ENCODE peak calls at places on chromosomes 4 and X, in six cellular contexts. S is Calu3, V is GM18507, R is germinal center, D is fibroblast of mammary gland, A is smooth muscle cell of the brain vasculature. I is an unnamed sample.
A peak's percentile ranks its signal among the peaks of the same experiment; 100 is the strongest.

GRCh38 chr4:184745747-184746531 is 12.0 kb upstream of the CENPU start:
- DNase-seq in S (peak; percentile 76), V (peak; percentile 62), R (peak; percentile 81), D (peak; percentile 85), A (peak; percentile 61), I (peak; percentile 44)

GRCh38 chrX:150544222-150544787 is 24.1 kb upstream of the MTM1 start:
- DNase-seq in S (peak; percentile 13), V (no peak), R (peak; percentile 8), D (no peak), A (no peak), I (no peak)

GRCh38 chr4:8739820-8740665 is 131.6 kb downstream of the HMX1 start:
- DNase-seq in S (no peak), V (no peak), R (no peak), D (no peak), A (no peak), I (no peak)

GRCh38 chrX:13387656-13388421 is 68.0 kb upstream of the ATXN3L start:
- DNase-seq in S (no peak), V (no peak), R (no peak), D (peak; percentile 62), A (no peak), I (no peak)

GRCh38 chrX:47366051-47366722 is 4.2 kb upstream of the ZNF157 start:
- DNase-seq in S (no peak), V (peak; percentile 38), R (peak; percentile 73), D (peak; percentile 73), A (peak; percentile 33), I (no peak)

GRCh38 chr4:26238426-26238781 is 82.4 kb upstream of the RBPJ start:
- DNase-seq in S (no peak), V (no peak), R (no peak), D (peak; percentile 18), A (no peak), I (no peak)

GRCh38 chr4:60780874-60781273 is 419.3 kb upstream of the ADGRL3 start:
- DNase-seq in S (no peak), V (no peak), R (no peak), D (no peak), A (no peak), I (no peak)

GRCh38 chr4:22389240-22389871 is 126.5 kb downstream of the ADGRA3 start:
- DNase-seq in S (peak; percentile 38), V (no peak), R (peak; percentile 18), D (peak; percentile 86), A (peak; percentile 40), I (peak; percentile 49)

GRCh38 chrX:110012818-110013484 is 10.0 kb downstream of the TMEM164 start:
- DNase-seq in S (peak; percentile 35), V (no peak), R (no peak), D (no peak), A (no peak), I (peak; percentile 58)

GRCh38 chr4:149964001-149964400 is 114.2 kb upstream of the DCLK2 start:
- DNase-seq in S (no peak), V (no peak), R (no peak), D (no peak), A (no peak), I (no peak)

GRCh38 chr4:144338148-144338547 is 197.6 kb upstream of the GYPA start:
- DNase-seq in S (no peak), V (no peak), R (no peak), D (no peak), A (no peak), I (no peak)

GRCh38 chr4:137283737-137284136 is 248.6 kb downstream of the PCDH18 start:
- DNase-seq in S (no peak), V (no peak), R (no peak), D (peak; percentile 57), A (no peak), I (no peak)

GRCh38 chr4:112213091-112213490 is 18.5 kb upstream of the AP1AR start:
- DNase-seq in S (no peak), V (no peak), R (no peak), D (peak; percentile 41), A (no peak), I (no peak)

GRCh38 chr4:153222162-153222789 is 18.0 kb downstream of the TRIM2 start:
- DNase-seq in S (peak; percentile 44), V (no peak), R (peak; percentile 66), D (peak; percentile 87), A (no peak), I (no peak)

GRCh38 chr4:82524570-82525152 is 37.1 kb downstream of the TMEM150C start:
- DNase-seq in S (no peak), V (no peak), R (no peak), D (peak; percentile 15), A (no peak), I (no peak)

GRCh38 chr4:174377613-174378012 is 93.9 kb downstream of the CEP44 start:
- DNase-seq in S (no peak), V (no peak), R (no peak), D (peak; percentile 43), A (no peak), I (no peak)

GRCh38 chr4:84481077-84481878 is 17.8 kb downstream of the NKX6-1 start:
- DNase-seq in S (no peak), V (no peak), R (no peak), D (no peak), A (no peak), I (no peak)

GRCh38 chr4:6466756-6467381 is 5.5 kb downstream of the PPP2R2C start:
- DNase-seq in S (no peak), V (no peak), R (no peak), D (no peak), A (no peak), I (no peak)

I was measured in PC-9.